ENCODE peak calls at places on chromosomes 5 and 9, in eight cellular contexts. D, U, W, R, V, L, N and E are unnamed samples.

GRCh38 chr9:126027566-126027965 is 280.4 kb downstream of the PBX3 start:
- DNase-seq in D (no peak), V (no peak), L (no peak), W (no peak), R (no peak), U (no peak), N (no peak), E (no peak)

GRCh38 chr5:131167615-131168014 is 2.6 kb upstream of the HINT1 start:
- DNase-seq in N (no peak), R (no peak), V (no peak), D (no peak), W (no peak), U (no peak), L (no peak), E (no peak)

GRCh38 chr9:34884732-34885131 is 73.4 kb upstream of the PHF24 start:
- DNase-seq in D (no peak), V (no peak), L (no peak), W (peak; percentile 27), N (no peak), R (peak; percentile 13), U (no peak), E (no peak)

GRCh38 chr5:119795768-119796167 is 166.4 kb downstream of the FAM170A start:
- DNase-seq in N (no peak), L (peak; percentile 19), V (no peak), W (no peak), U (no peak), D (no peak), R (no peak), E (no peak)

GRCh38 chr5:13276143-13276542 is 668.3 kb downstream of the DNAH5 start:
- DNase-seq in U (no peak), D (no peak), N (no peak), V (no peak), R (no peak), W (no peak), L (no peak), E (no peak)

GRCh38 chr5:88692979-88693932 is 189.7 kb downstream of the MEF2C start:
- DNase-seq in R (no peak), U (no peak), V (no peak), L (no peak), W (no peak), N (no peak), D (no peak), E (no peak)

GRCh38 chr9:75911390-75911789 is 20.9 kb downstream of the PCSK5 start:
- DNase-seq in L (no peak), U (no peak), D (no peak), V (no peak), W (peak; percentile 28), R (no peak), N (no peak), E (no peak)

GRCh38 chr5:84303315-84303714 is 81.4 kb downstream of the EDIL3 start:
- DNase-seq in R (no peak), D (no peak), V (no peak), U (no peak), L (no peak), N (no peak), W (no peak), E (no peak)

GRCh38 chr5:10600629-10601245 is 36.9 kb downstream of the ANKRD33B start:
- DNase-seq in R (peak; percentile 26), D (no peak), L (no peak), W (peak; percentile 54), N (no peak), U (no peak), V (no peak), E (no peak)

GRCh38 chr9:130785940-130786500 is 49.0 kb upstream of the ABL1 start:
- DNase-seq in L (no peak), D (no peak), R (no peak), U (no peak), V (no peak), W (no peak), N (no peak), E (no peak)

GRCh38 chr9:20446248-20446647 is 176.1 kb downstream of the MLLT3 start:
- DNase-seq in D (no peak), U (no peak), V (no peak), R (no peak), N (no peak), W (no peak), L (no peak), E (no peak)

GRCh38 chr5:67493676-67494075 is 297.1 kb upstream of the CD180 start:
- DNase-seq in L (peak; percentile 21), V (peak; percentile 65), D (peak; percentile 52), N (peak; percentile 33), W (no peak), R (no peak), U (no peak), E (no peak)

GRCh38 chr5:180598316-180598701 is 7.0 kb upstream of the SCGB3A1 start:
- DNase-seq in N (no peak), D (no peak), U (no peak), L (no peak), W (no peak), R (no peak), V (peak; percentile 42), E (no peak)

GRCh38 chr9:95447660-95448420 is 68.9 kb downstream of the PTCH1 start:
- DNase-seq in V (no peak), R (no peak), D (no peak), U (no peak), W (no peak), N (no peak), L (no peak), E (no peak)

GRCh38 chr9:127979333-127980055 is 1.3 kb downstream of the EEIG1 start:
- DNase-seq in N (peak; percentile 72), R (no peak), L (peak; percentile 67), D (peak; percentile 53), U (peak; percentile 60), V (peak; percentile 66), W (peak; percentile 28), E (no peak)

GRCh38 chr9:128409998-128410397 is 10.7 kb upstream of the CERCAM start:
- DNase-seq in N (no peak), W (no peak), V (no peak), U (no peak), L (peak; percentile 36), R (no peak), D (peak; percentile 38), E (no peak)

GRCh38 chr9:12933957-12934356 is 159.1 kb downstream of the LURAP1L start:
- DNase-seq in N (no peak), U (no peak), D (peak; percentile 70), V (no peak), W (no peak), R (no peak), L (peak; percentile 82), E (no peak)

GRCh38 chr9:93316726-93317494 is 133.0 kb downstream of the WNK2 start:
- DNase-seq in V (no peak), N (no peak), U (peak; percentile 30), W (no peak), D (no peak), R (no peak), L (no peak), E (no peak)

GRCh38 chr9:125795970-125796596 is 48.9 kb downstream of the PBX3 start:
- DNase-seq in L (no peak), W (no peak), U (no peak), N (no peak), R (no peak), D (no peak), V (no peak), E (no peak)

GRCh38 chr9:116450378-116451139 is 236.5 kb upstream of the TRIM32 start:
- DNase-seq in N (peak; percentile 22), W (no peak), U (no peak), L (peak; percentile 69), R (no peak), D (no peak), V (no peak), E (no peak)

GRCh38 chr9:127482662-127483061 is 31.4 kb downstream of the LRSAM1 start:
- DNase-seq in V (no peak), W (no peak), R (no peak), U (no peak), N (no peak), D (no peak), L (no peak), E (no peak)

GRCh38 chr5:119315516-119315949 is 40.3 kb upstream of the TNFAIP8 start:
- DNase-seq in U (no peak), L (no peak), V (peak; percentile 42), D (peak; percentile 41), W (peak; percentile 80), N (peak; percentile 35), R (no peak), E (peak; percentile 53)

GRCh38 chr5:134394932-134395331 is 16.7 kb downstream of the CDKN2AIPNL start:
- DNase-seq in N (no peak), W (no peak), U (no peak), D (no peak), R (no peak), L (peak; percentile 24), V (no peak), E (no peak)

GRCh38 chr5:150309898-150310269 is 7.2 kb upstream of the ARSI start:
- DNase-seq in D (no peak), V (no peak), N (no peak), U (no peak), W (no peak), L (no peak), R (no peak), E (no peak)

GRCh38 chr5:63220244-63220643 is 641.6 kb downstream of the LRRC70 start:
- DNase-seq in R (no peak), L (no peak), U (no peak), N (no peak), W (no peak), D (no peak), V (no peak), E (no peak)

GRCh38 chr9:114525505-114525904 is 20.2 kb upstream of the WHRN start:
- DNase-seq in V (no peak), R (no peak), L (peak; percentile 86), D (peak; percentile 82), N (no peak), W (no peak), U (no peak), E (no peak)

GRCh38 chr5:112351225-112351624 is 67.9 kb downstream of the EPB41L4A start:
- DNase-seq in D (no peak), L (no peak), R (no peak), U (no peak), N (no peak), W (no peak), V (no peak), E (no peak)

GRCh38 chr5:80959768-80960442 is at the start of gene RASGRF2:
- DNase-seq in R (peak; percentile 41), N (peak; percentile 74), U (peak; percentile 59), L (peak; percentile 52), V (peak; percentile 93), W (peak; percentile 44), D (peak; percentile 9), E (peak; percentile 50)

GRCh38 chr9:35740243-35740642 is 7.8 kb downstream of the CREB3 start:
- DNase-seq in N (no peak), D (no peak), W (no peak), L (no peak), V (no peak), U (no peak), R (no peak), E (no peak)

GRCh38 chr9:129317179-129318011 is 139.3 kb upstream of the IER5L start:
- DNase-seq in R (no peak), V (peak; percentile 46), U (peak; percentile 17), N (peak; percentile 62), L (peak; percentile 48), D (no peak), W (no peak), E (no peak)

GRCh38 chr5:17113174-17113941 is 104.1 kb upstream of the BASP1 start:
- DNase-seq in V (no peak), R (no peak), N (no peak), U (no peak), D (peak; percentile 74), L (peak; percentile 88), W (no peak), E (no peak)

GRCh38 chr9:23769307-23769935 is 56.6 kb downstream of the ELAVL2 start:
- DNase-seq in N (peak; percentile 37), D (peak; percentile 82), R (no peak), V (no peak), L (peak; percentile 84), W (no peak), U (no peak), E (no peak)

GRCh38 chr5:151086905-151087360 is 6.1 kb upstream of the TNIP1 start:
- DNase-seq in D (no peak), W (peak; percentile 73), L (no peak), U (peak; percentile 67), V (no peak), N (peak; percentile 49), R (peak; percentile 63), E (peak; percentile 69)

GRCh38 chr9:137049544-137050449 is 3.8 kb upstream of the NPDC1 start:
- DNase-seq in V (peak; percentile 79), U (peak; percentile 62), N (peak; percentile 80), L (peak; percentile 49), W (peak; percentile 64), D (peak; percentile 55), R (peak; percentile 78), E (peak; percentile 57)